ENCODE peak calls at places on chromosomes 5 and 9, in nine cellular contexts. One of them, this sample, is unnamed.

GRCh38 chr5:943874-944620 is 51.4 kb downstream of the TRIP13 start:
- DNase-seq in tibial nerve: no peak
- DNase-seq in NCI-H345: no peak
- DNase-seq in left ventricle myocardium superior: no peak
- DNase-seq in SW 1271: no peak
- DNase-seq in adipocyte: no peak
- DNase-seq in upper lobe of right lung: peak; percentile 40
- DNase-seq in OCI-LY7: peak; percentile 8
- DNase-seq in suprapubic skin: peak; percentile 37
- DNase-seq in this sample: no peak

GRCh38 chr9:128526729-128527128 is 22.2 kb downstream of the GLE1 start:
- DNase-seq in tibial nerve: no peak
- DNase-seq in NCI-H345: no peak
- DNase-seq in left ventricle myocardium superior: no peak
- DNase-seq in SW 1271: no peak
- DNase-seq in adipocyte: peak; percentile 9
- DNase-seq in upper lobe of right lung: no peak
- DNase-seq in OCI-LY7: no peak
- DNase-seq in suprapubic skin: no peak
- DNase-seq in this sample: no peak

GRCh38 chr5:32852535-32852934 is 141.4 kb downstream of the NPR3 start:
- DNase-seq in tibial nerve: peak; percentile 67
- DNase-seq in NCI-H345: no peak
- DNase-seq in left ventricle myocardium superior: peak; percentile 33
- DNase-seq in SW 1271: no peak
- DNase-seq in adipocyte: peak; percentile 86
- DNase-seq in upper lobe of right lung: no peak
- DNase-seq in OCI-LY7: no peak
- DNase-seq in suprapubic skin: no peak
- DNase-seq in this sample: no peak

GRCh38 chr5:135011355-135012032 is 22.5 kb downstream of the PITX1 start:
- DNase-seq in tibial nerve: no peak
- DNase-seq in NCI-H345: no peak
- DNase-seq in left ventricle myocardium superior: no peak
- DNase-seq in SW 1271: no peak
- DNase-seq in adipocyte: no peak
- DNase-seq in upper lobe of right lung: peak; percentile 40
- DNase-seq in OCI-LY7: no peak
- DNase-seq in suprapubic skin: peak; percentile 62
- DNase-seq in this sample: no peak

GRCh38 chr9:87515588-87516221 is 18.0 kb downstream of the DAPK1 start:
- DNase-seq in tibial nerve: no peak
- DNase-seq in NCI-H345: no peak
- DNase-seq in left ventricle myocardium superior: no peak
- DNase-seq in SW 1271: no peak
- DNase-seq in adipocyte: no peak
- DNase-seq in upper lobe of right lung: no peak
- DNase-seq in OCI-LY7: no peak
- DNase-seq in suprapubic skin: no peak
- DNase-seq in this sample: no peak

GRCh38 chr5:72209515-72210115 is 102.3 kb downstream of the MAP1B start:
- DNase-seq in tibial nerve: no peak
- DNase-seq in NCI-H345: peak; percentile 87
- DNase-seq in left ventricle myocardium superior: no peak
- DNase-seq in SW 1271: no peak
- DNase-seq in adipocyte: no peak
- DNase-seq in upper lobe of right lung: no peak
- DNase-seq in OCI-LY7: no peak
- DNase-seq in suprapubic skin: no peak
- DNase-seq in this sample: no peak

GRCh38 chr9:129709471-129710460 is 43.1 kb downstream of the PTGES start:
- DNase-seq in tibial nerve: no peak
- DNase-seq in NCI-H345: no peak
- DNase-seq in left ventricle myocardium superior: no peak
- DNase-seq in SW 1271: no peak
- DNase-seq in adipocyte: no peak
- DNase-seq in upper lobe of right lung: no peak
- DNase-seq in OCI-LY7: no peak
- DNase-seq in suprapubic skin: no peak
- DNase-seq in this sample: no peak

GRCh38 chr5:65142511-65143011 is 339.2 kb downstream of the ADAMTS6 start:
- DNase-seq in tibial nerve: no peak
- DNase-seq in NCI-H345: no peak
- DNase-seq in left ventricle myocardium superior: no peak
- DNase-seq in SW 1271: peak; percentile 29
- DNase-seq in adipocyte: peak; percentile 47
- DNase-seq in upper lobe of right lung: no peak
- DNase-seq in OCI-LY7: no peak
- DNase-seq in suprapubic skin: no peak
- DNase-seq in this sample: no peak

GRCh38 chr9:16387382-16387781 is 483.1 kb downstream of the BNC2 start:
- DNase-seq in tibial nerve: no peak
- DNase-seq in NCI-H345: no peak
- DNase-seq in left ventricle myocardium superior: no peak
- DNase-seq in SW 1271: no peak
- DNase-seq in adipocyte: no peak
- DNase-seq in upper lobe of right lung: no peak
- DNase-seq in OCI-LY7: no peak
- DNase-seq in suprapubic skin: no peak
- DNase-seq in this sample: no peak

GRCh38 chr9:31347082-31347617 is 1037.3 kb upstream of the ACO1 start:
- DNase-seq in tibial nerve: no peak
- DNase-seq in NCI-H345: no peak
- DNase-seq in left ventricle myocardium superior: no peak
- DNase-seq in SW 1271: no peak
- DNase-seq in adipocyte: peak; percentile 64
- DNase-seq in upper lobe of right lung: no peak
- DNase-seq in OCI-LY7: peak; percentile 85
- DNase-seq in suprapubic skin: no peak
- DNase-seq in this sample: no peak

GRCh38 chr5:134176523-134177196 is at the start of gene SKP1:
- DNase-seq in tibial nerve: peak; percentile 66
- DNase-seq in NCI-H345: peak; percentile 70
- DNase-seq in left ventricle myocardium superior: peak; percentile 93
- DNase-seq in SW 1271: peak; percentile 69
- DNase-seq in adipocyte: peak; percentile 92
- DNase-seq in upper lobe of right lung: peak; percentile 93
- DNase-seq in OCI-LY7: peak; percentile 89
- DNase-seq in suprapubic skin: peak; percentile 90
- DNase-seq in this sample: peak; percentile 76

GRCh38 chr9:133396952-133397351 is 20.8 kb downstream of the STKLD1 start:
- DNase-seq in tibial nerve: no peak
- DNase-seq in NCI-H345: no peak
- DNase-seq in left ventricle myocardium superior: no peak
- DNase-seq in SW 1271: no peak
- DNase-seq in adipocyte: no peak
- DNase-seq in upper lobe of right lung: no peak
- DNase-seq in OCI-LY7: no peak
- DNase-seq in suprapubic skin: no peak
- DNase-seq in this sample: no peak

GRCh38 chr5:173598686-173599085 is 17.8 kb downstream of the BOD1 start:
- DNase-seq in tibial nerve: no peak
- DNase-seq in NCI-H345: no peak
- DNase-seq in left ventricle myocardium superior: no peak
- DNase-seq in SW 1271: no peak
- DNase-seq in adipocyte: no peak
- DNase-seq in upper lobe of right lung: no peak
- DNase-seq in OCI-LY7: no peak
- DNase-seq in suprapubic skin: no peak
- DNase-seq in this sample: no peak

GRCh38 chr5:127958421-127959011 is 125.0 kb upstream of the SLC12A2 start:
- DNase-seq in tibial nerve: no peak
- DNase-seq in NCI-H345: peak; percentile 26
- DNase-seq in left ventricle myocardium superior: no peak
- DNase-seq in SW 1271: no peak
- DNase-seq in adipocyte: no peak
- DNase-seq in upper lobe of right lung: no peak
- DNase-seq in OCI-LY7: no peak
- DNase-seq in suprapubic skin: no peak
- DNase-seq in this sample: no peak